ENCODE peak calls at places on chromosomes 11 and 22, in seven cellular contexts. One of them, this sample, is unnamed.

GRCh38 chr11:126355324-126355925 is at the start of gene ST3GAL4:
- DNase-seq in heart right ventricle: peak; percentile 91
- DNase-seq in psoas muscle: peak; percentile 87
- DNase-seq in neural progenitor cell: peak; percentile 96
- DNase-seq in left lung: peak; percentile 96
- DNase-seq in mucosa of descending colon: peak; percentile 76
- DNase-seq in ovary: peak; percentile 88
- DNase-seq in this sample: no peak

GRCh38 chr11:12669930-12670329 is 4.3 kb upstream of the TEAD1 start:
- DNase-seq in heart right ventricle: no peak
- DNase-seq in psoas muscle: no peak
- DNase-seq in neural progenitor cell: no peak
- DNase-seq in ovary: no peak
- DNase-seq in mucosa of descending colon: no peak
- DNase-seq in left lung: no peak
- DNase-seq in this sample: no peak

GRCh38 chr22:22884010-22884887 is 3.4 kb upstream of the IGLL5 start:
- DNase-seq in ovary: no peak
- DNase-seq in heart right ventricle: no peak
- DNase-seq in neural progenitor cell: peak; percentile 86
- DNase-seq in left lung: no peak
- DNase-seq in mucosa of descending colon: peak; percentile 60
- DNase-seq in psoas muscle: no peak
- DNase-seq in this sample: peak; percentile 15

GRCh38 chr11:45677811-45678515 is 12.5 kb upstream of the CHST1 start:
- DNase-seq in mucosa of descending colon: no peak
- DNase-seq in heart right ventricle: no peak
- DNase-seq in neural progenitor cell: peak; percentile 42
- DNase-seq in psoas muscle: no peak
- DNase-seq in ovary: no peak
- DNase-seq in left lung: no peak
- DNase-seq in this sample: no peak

GRCh38 chr11:33730716-33731115 is 5.5 kb downstream of the CD59 start:
- DNase-seq in left lung: no peak
- DNase-seq in neural progenitor cell: no peak
- DNase-seq in heart right ventricle: no peak
- DNase-seq in mucosa of descending colon: no peak
- DNase-seq in psoas muscle: no peak
- DNase-seq in ovary: no peak
- DNase-seq in this sample: no peak

GRCh38 chr22:17087176-17088131 is 2.7 kb downstream of the IL17RA start:
- DNase-seq in mucosa of descending colon: no peak
- DNase-seq in left lung: no peak
- DNase-seq in neural progenitor cell: no peak
- DNase-seq in heart right ventricle: no peak
- DNase-seq in ovary: no peak
- DNase-seq in psoas muscle: no peak
- DNase-seq in this sample: no peak

GRCh38 chr11:69864589-69864929 is 45.3 kb upstream of the FGF3 start:
- DNase-seq in mucosa of descending colon: no peak
- DNase-seq in neural progenitor cell: no peak
- DNase-seq in ovary: no peak
- DNase-seq in heart right ventricle: no peak
- DNase-seq in left lung: no peak
- DNase-seq in psoas muscle: no peak
- DNase-seq in this sample: no peak

GRCh38 chr22:45183974-45184373 is 20.2 kb downstream of the NUP50 start:
- DNase-seq in ovary: no peak
- DNase-seq in neural progenitor cell: no peak
- DNase-seq in mucosa of descending colon: no peak
- DNase-seq in heart right ventricle: no peak
- DNase-seq in psoas muscle: no peak
- DNase-seq in left lung: no peak
- DNase-seq in this sample: no peak

GRCh38 chr22:47371263-47372090 is 609.0 kb downstream of the TBC1D22A start:
- DNase-seq in neural progenitor cell: no peak
- DNase-seq in ovary: peak; percentile 9
- DNase-seq in mucosa of descending colon: no peak
- DNase-seq in heart right ventricle: no peak
- DNase-seq in psoas muscle: no peak
- DNase-seq in left lung: peak; percentile 41
- DNase-seq in this sample: no peak

GRCh38 chr11:12182650-12183511 is 72.5 kb downstream of the MICAL2 start:
- DNase-seq in left lung: no peak
- DNase-seq in neural progenitor cell: no peak
- DNase-seq in psoas muscle: peak; percentile 52
- DNase-seq in ovary: peak; percentile 67
- DNase-seq in heart right ventricle: no peak
- DNase-seq in mucosa of descending colon: no peak
- DNase-seq in this sample: no peak

GRCh38 chr22:50544746-50545253 is 899 bp upstream of the KLHDC7B start:
- DNase-seq in mucosa of descending colon: peak; percentile 58
- DNase-seq in neural progenitor cell: no peak
- DNase-seq in ovary: no peak
- DNase-seq in left lung: peak; percentile 85
- DNase-seq in heart right ventricle: no peak
- DNase-seq in psoas muscle: peak; percentile 52
- DNase-seq in this sample: no peak

GRCh38 chr11:67054851-67055523 is 1.7 kb upstream of the RHOD start:
- DNase-seq in ovary: peak; percentile 65
- DNase-seq in neural progenitor cell: no peak
- DNase-seq in psoas muscle: peak; percentile 81
- DNase-seq in mucosa of descending colon: peak; percentile 83
- DNase-seq in heart right ventricle: peak; percentile 75
- DNase-seq in left lung: peak; percentile 87
- DNase-seq in this sample: peak; percentile 53

GRCh38 chr22:44957267-44957905 is 52.4 kb downstream of the PHF21B start:
- DNase-seq in mucosa of descending colon: no peak
- DNase-seq in psoas muscle: no peak
- DNase-seq in neural progenitor cell: peak; percentile 66
- DNase-seq in left lung: no peak
- DNase-seq in ovary: no peak
- DNase-seq in heart right ventricle: no peak
- DNase-seq in this sample: no peak

GRCh38 chr11:46277313-46277622 is 194 bp upstream of the CREB3L1 start:
- DNase-seq in psoas muscle: no peak
- DNase-seq in ovary: peak; percentile 59
- DNase-seq in mucosa of descending colon: no peak
- DNase-seq in neural progenitor cell: no peak
- DNase-seq in heart right ventricle: no peak
- DNase-seq in left lung: no peak
- DNase-seq in this sample: no peak

GRCh38 chr11:103055174-103055890 is 36.6 kb downstream of the DCUN1D5 start:
- DNase-seq in psoas muscle: no peak
- DNase-seq in left lung: no peak
- DNase-seq in heart right ventricle: no peak
- DNase-seq in neural progenitor cell: peak; percentile 61
- DNase-seq in mucosa of descending colon: no peak
- DNase-seq in ovary: no peak
- DNase-seq in this sample: no peak

GRCh38 chr22:49827853-49828598 is at the start of gene BRD1:
- DNase-seq in left lung: peak; percentile 95
- DNase-seq in psoas muscle: peak; percentile 75
- DNase-seq in ovary: peak; percentile 49
- DNase-seq in heart right ventricle: peak; percentile 73
- DNase-seq in mucosa of descending colon: peak; percentile 82
- DNase-seq in neural progenitor cell: peak; percentile 84
- DNase-seq in this sample: no peak

GRCh38 chr11:72930011-72930410 is 115.8 kb downstream of the ATG16L2 start:
- DNase-seq in left lung: no peak
- DNase-seq in heart right ventricle: no peak
- DNase-seq in ovary: no peak
- DNase-seq in mucosa of descending colon: no peak
- DNase-seq in psoas muscle: no peak
- DNase-seq in neural progenitor cell: peak; percentile 52
- DNase-seq in this sample: no peak

GRCh38 chr11:128045094-128045725 is 542.1 kb downstream of the ETS1 start:
- DNase-seq in mucosa of descending colon: no peak
- DNase-seq in left lung: no peak
- DNase-seq in neural progenitor cell: no peak
- DNase-seq in ovary: no peak
- DNase-seq in heart right ventricle: no peak
- DNase-seq in psoas muscle: no peak
- DNase-seq in this sample: no peak

GRCh38 chr22:37229012-37229804 is 14.9 kb downstream of the RAC2 start:
- DNase-seq in left lung: peak; percentile 72
- DNase-seq in heart right ventricle: no peak
- DNase-seq in neural progenitor cell: no peak
- DNase-seq in ovary: no peak
- DNase-seq in mucosa of descending colon: no peak
- DNase-seq in psoas muscle: no peak
- DNase-seq in this sample: no peak

GRCh38 chr11:17703951-17704350 is 15.4 kb upstream of the MYOD1 start:
- DNase-seq in neural progenitor cell: no peak
- DNase-seq in mucosa of descending colon: no peak
- DNase-seq in ovary: no peak
- DNase-seq in heart right ventricle: no peak
- DNase-seq in left lung: no peak
- DNase-seq in psoas muscle: no peak
- DNase-seq in this sample: no peak

GRCh38 chr22:23784215-23784732 is 2.5 kb upstream of the SMARCB1 start:
- DNase-seq in psoas muscle: no peak
- DNase-seq in ovary: no peak
- DNase-seq in left lung: no peak
- DNase-seq in neural progenitor cell: no peak
- DNase-seq in heart right ventricle: no peak
- DNase-seq in mucosa of descending colon: peak; percentile 78
- DNase-seq in this sample: no peak

GRCh38 chr22:41857860-41858199 is 24.9 kb downstream of the SREBF2 start:
- DNase-seq in heart right ventricle: no peak
- DNase-seq in psoas muscle: no peak
- DNase-seq in mucosa of descending colon: no peak
- DNase-seq in neural progenitor cell: no peak
- DNase-seq in ovary: no peak
- DNase-seq in left lung: no peak
- DNase-seq in this sample: no peak
- H3K4me1 ChIP-seq in heart right ventricle: peaks cover 5% of the 10 kb centered on the region
- H3K4me1 ChIP-seq in psoas muscle: peaks cover 31% of the 10 kb centered on the region
- H3K4me1 ChIP-seq in mucosa of descending colon: peaks cover 29% of the 10 kb centered on the region
- H3K4me1 ChIP-seq in neural progenitor cell: peaks cover 4% of the 10 kb centered on the region
- H3K4me1 ChIP-seq in ovary: peaks cover 5% of the 10 kb centered on the region
- H3K4me1 ChIP-seq in left lung: peaks cover 8% of the 10 kb centered on the region
- H3K4me1 ChIP-seq in this sample: no peaks in the 10 kb centered on the region

GRCh38 chr11:81004576-81004975 is 1563.7 kb upstream of the TENM4 start:
- DNase-seq in ovary: no peak
- DNase-seq in heart right ventricle: no peak
- DNase-seq in psoas muscle: no peak
- DNase-seq in left lung: no peak
- DNase-seq in neural progenitor cell: no peak
- DNase-seq in mucosa of descending colon: no peak
- DNase-seq in this sample: no peak

GRCh38 chr11:81002374-81002773 is 1561.5 kb upstream of the TENM4 start:
- DNase-seq in psoas muscle: no peak
- DNase-seq in neural progenitor cell: no peak
- DNase-seq in left lung: no peak
- DNase-seq in heart right ventricle: no peak
- DNase-seq in mucosa of descending colon: no peak
- DNase-seq in ovary: no peak
- DNase-seq in this sample: no peak

GRCh38 chr11:81010631-81011030 is 1569.8 kb upstream of the TENM4 start:
- DNase-seq in heart right ventricle: no peak
- DNase-seq in ovary: no peak
- DNase-seq in neural progenitor cell: no peak
- DNase-seq in mucosa of descending colon: no peak
- DNase-seq in left lung: no peak
- DNase-seq in psoas muscle: no peak
- DNase-seq in this sample: no peak

GRCh38 chr11:81005595-81005994 is 1564.8 kb upstream of the TENM4 start:
- DNase-seq in heart right ventricle: no peak
- DNase-seq in ovary: no peak
- DNase-seq in mucosa of descending colon: no peak
- DNase-seq in neural progenitor cell: no peak
- DNase-seq in psoas muscle: no peak
- DNase-seq in left lung: no peak
- DNase-seq in this sample: no peak

DNA sequence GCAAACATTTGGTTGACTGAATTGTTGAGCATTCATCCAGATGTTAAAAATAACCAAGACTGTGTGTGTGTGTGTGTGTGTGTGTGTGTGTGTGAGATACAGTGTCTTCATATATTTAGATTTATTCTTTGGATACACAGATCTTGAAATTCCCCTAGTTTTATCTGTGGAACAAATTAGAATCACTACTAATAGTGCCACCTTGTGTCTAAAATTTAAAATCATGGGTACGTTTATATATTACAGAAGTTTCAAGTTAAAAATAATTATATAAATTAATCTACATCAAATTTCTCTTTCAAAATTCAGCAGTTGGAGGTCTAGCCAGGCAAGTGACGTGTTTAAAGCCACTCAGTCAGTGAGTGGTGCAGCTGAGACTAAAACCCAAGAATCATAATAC is 1566.2 kb upstream of the TENM4 start:
- DNase-seq in neural progenitor cell: no peak
- DNase-seq in ovary: no peak
- DNase-seq in heart right ventricle: no peak
- DNase-seq in psoas muscle: no peak
- DNase-seq in left lung: no peak
- DNase-seq in mucosa of descending colon: no peak
- DNase-seq in this sample: no peak
- TF ChIP-seq CTCF in neural progenitor cell: peak; percentile 39
- TF ChIP-seq CTCF in ovary: no peak
- TF ChIP-seq CTCF in heart right ventricle: peak; percentile 7
- TF ChIP-seq CTCF in psoas muscle: no peak
- TF ChIP-seq CTCF in left lung: no peak
- TF ChIP-seq CTCF in mucosa of descending colon: no peak
- TF ChIP-seq CTCF in this sample: no peak

GRCh38 chr22:38494939-38495338 is 11.2 kb downstream of the DDX17 start:
- DNase-seq in neural progenitor cell: no peak
- DNase-seq in ovary: no peak
- DNase-seq in heart right ventricle: no peak
- DNase-seq in mucosa of descending colon: no peak
- DNase-seq in left lung: no peak
- DNase-seq in psoas muscle: no peak
- DNase-seq in this sample: no peak
- H3K4me1 ChIP-seq in neural progenitor cell: no peaks in the 10 kb centered on the region
- H3K4me1 ChIP-seq in ovary: peaks cover 2% of the 10 kb centered on the region
- H3K4me1 ChIP-seq in heart right ventricle: peaks cover 7% of the 10 kb centered on the region
- H3K4me1 ChIP-seq in mucosa of descending colon: peaks cover 5% of the 10 kb centered on the region
- H3K4me1 ChIP-seq in left lung: no peaks in the 10 kb centered on the region
- H3K4me1 ChIP-seq in psoas muscle: peaks cover 11% of the 10 kb centered on the region
- H3K4me1 ChIP-seq in this sample: no peaks in the 10 kb centered on the region

DNA sequence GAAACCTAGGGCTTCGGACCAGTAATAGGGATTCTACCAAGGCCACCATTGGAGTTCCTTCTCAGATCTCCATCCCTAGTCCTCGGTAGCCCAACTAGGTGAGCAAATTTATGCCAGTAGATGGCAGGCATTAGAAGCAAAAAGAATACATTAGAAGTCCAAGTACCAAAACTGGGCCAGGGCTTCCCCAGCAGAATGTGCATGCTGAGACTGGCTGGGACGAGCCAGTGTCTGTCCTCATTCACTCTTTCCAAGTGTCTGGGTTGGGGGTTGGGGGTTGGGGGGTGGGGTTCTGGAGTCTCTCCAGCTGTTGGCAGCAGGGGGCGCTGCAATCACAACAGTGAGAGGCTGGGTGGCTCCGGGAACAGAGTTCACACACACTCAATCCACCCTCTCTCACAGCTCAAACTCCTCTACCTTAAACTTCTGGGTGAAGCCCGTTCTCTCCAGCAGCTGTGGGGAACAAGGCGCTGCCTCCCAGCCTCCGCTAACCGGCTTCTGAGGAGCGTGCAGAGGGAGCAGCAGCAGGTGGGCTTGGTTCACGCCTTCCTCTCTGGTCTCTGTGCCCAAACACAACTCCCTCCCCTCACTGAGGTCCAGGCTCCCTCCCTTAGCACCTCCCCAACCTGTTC is 57.5 kb downstream of the BTG4 start:
- DNase-seq in neural progenitor cell: peak; percentile 81
- DNase-seq in heart right ventricle: no peak
- DNase-seq in psoas muscle: no peak
- DNase-seq in mucosa of descending colon: peak; percentile 59
- DNase-seq in left lung: no peak
- DNase-seq in ovary: no peak
- DNase-seq in this sample: no peak
- TF ChIP-seq CTCF in neural progenitor cell: peak; percentile 69
- TF ChIP-seq CTCF in heart right ventricle: peak; percentile 51
- TF ChIP-seq CTCF in psoas muscle: peak; percentile 21
- TF ChIP-seq CTCF in mucosa of descending colon: no peak
- TF ChIP-seq CTCF in left lung: no peak
- TF ChIP-seq CTCF in ovary: no peak
- TF ChIP-seq CTCF in this sample: no peak